ENCODE peak calls at places on chromosomes 3 and 15, in ten cellular contexts. G is uterus, E is body of pancreas, B is stomach, H is GM12878, R is heart left ventricle, D is tibial nerve, K is esophagus squamous epithelium, M is IMR-90, Y is A549. F is an unnamed sample.

GRCh38 chr3:44065311-44065710 is 176.4 kb upstream of the TOPAZ1 start:
- DNase-seq in B (peak), Y (no peak), G (no peak), M (no peak), D (no peak), R (peak), K (no peak), E (peak), H (no peak), F (no peak)

GRCh38 chr15:72220678-72221077 is 10.3 kb downstream of the PKM start:
- DNase-seq in H (no peak), G (no peak), E (no peak), D (no peak), R (no peak), Y (no peak), K (no peak), B (no peak), M (no peak), F (no peak)

GRCh38 chr3:143134446-143134845 is 14.9 kb downstream of the CHST2 start:
- DNase-seq in G (no peak), K (no peak), Y (no peak), R (no peak), M (no peak), E (no peak), H (no peak), B (no peak), D (no peak), F (no peak)

GRCh38 chr15:65004993-65005392 is 15.3 kb upstream of the SPG21 start:
- DNase-seq in B (no peak), R (no peak), K (no peak), M (no peak), Y (no peak), D (no peak), E (no peak), H (no peak), G (no peak), F (no peak)

GRCh38 chr3:115814778-115815380 is 191.6 kb downstream of the GAP43 start:
- DNase-seq in H (no peak), K (no peak), Y (peak), E (peak), M (peak), B (peak), R (peak), D (peak), G (peak), F (peak)

GRCh38 chr3:152695810-152696209 is 139.1 kb upstream of the P2RY1 start:
- DNase-seq in G (no peak), M (no peak), R (no peak), D (no peak), H (no peak), K (no peak), Y (no peak), B (no peak), E (no peak), F (no peak)

GRCh38 chr3:171753665-171754408 is 56.4 kb downstream of the PLD1 start:
- DNase-seq in H (no peak), E (no peak), Y (no peak), D (no peak), G (no peak), R (no peak), K (no peak), M (peak), B (no peak), F (no peak)

GRCh38 chr15:40103864-40104271 is 4.8 kb downstream of the BMF start:
- DNase-seq in G (no peak), D (no peak), R (no peak), H (no peak), M (no peak), E (no peak), K (no peak), Y (no peak), B (no peak), F (no peak)

GRCh38 chr3:113523241-113523640 is 8.3 kb upstream of the SPICE1 start:
- DNase-seq in D (no peak), K (no peak), Y (no peak), H (no peak), B (no peak), E (no peak), M (no peak), R (no peak), G (no peak), F (no peak)

GRCh38 chr3:125115640-125116039 is 59.8 kb upstream of the HEG1 start:
- DNase-seq in G (no peak), D (no peak), E (no peak), H (no peak), K (no peak), M (peak), R (peak), B (no peak), Y (no peak), F (no peak)

GRCh38 chr3:196274585-196274984 is 12.9 kb downstream of the PCYT1A start:
- DNase-seq in E (no peak), R (no peak), B (no peak), K (no peak), G (no peak), M (peak), D (no peak), Y (no peak), H (peak), F (peak)
- TF ChIP-seq POLR2A in E (no peak), R (no peak), B (no peak), K (no peak), G (no peak), M (no peak), D (no peak), Y (no peak), H (peak), F (peak)

DNA sequence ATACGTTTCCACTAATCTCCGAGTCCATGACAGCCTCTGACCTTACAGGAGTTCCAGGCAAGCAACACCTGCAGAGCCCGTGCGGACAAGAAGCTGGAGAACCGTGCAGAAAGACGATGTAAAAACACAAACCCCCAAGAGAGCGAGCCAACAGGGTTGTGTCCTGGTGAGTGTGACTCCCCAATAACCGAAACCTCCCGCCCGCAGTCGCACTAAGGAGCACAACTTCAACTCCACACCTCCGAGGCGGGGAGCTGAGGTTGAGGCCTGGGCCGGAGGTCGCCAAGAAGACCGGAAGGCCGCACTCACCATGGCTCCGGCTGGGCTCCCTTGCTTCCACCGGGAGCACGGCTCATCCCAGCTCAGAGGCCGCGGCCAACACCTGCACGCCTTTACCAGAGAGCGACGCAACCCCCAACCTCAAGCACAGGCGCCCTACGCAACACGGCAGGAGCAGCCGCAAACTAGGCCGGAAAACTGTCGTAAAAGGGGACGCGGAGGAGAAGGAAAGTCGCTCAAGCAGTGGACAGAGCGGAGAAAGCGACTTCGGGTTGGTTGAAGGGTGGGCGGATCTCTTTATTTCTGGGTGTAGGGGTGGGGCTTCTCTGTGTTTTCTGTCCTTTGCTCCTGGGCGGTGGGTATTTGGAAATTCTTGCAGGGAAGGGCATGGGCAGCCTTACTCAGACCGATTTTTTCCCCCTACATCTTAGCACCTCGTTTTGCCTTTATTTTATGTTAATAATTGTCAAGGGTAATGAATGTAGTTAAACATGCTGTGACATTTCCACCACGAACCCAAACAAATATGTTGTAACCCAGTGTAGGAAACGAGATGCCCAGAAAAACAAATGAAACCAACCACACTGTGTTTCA is at the start of gene DNAJC19:
- DNase-seq in K (peak), E (peak), H (peak), D (peak), G (peak), M (peak), Y (peak), B (peak), R (peak), F (peak)
- TF ChIP-seq POLR2A in K (no peak), E (peak), H (peak), D (peak), G (peak), M (no peak), Y (peak), B (peak), R (no peak), F (peak)

DNA sequence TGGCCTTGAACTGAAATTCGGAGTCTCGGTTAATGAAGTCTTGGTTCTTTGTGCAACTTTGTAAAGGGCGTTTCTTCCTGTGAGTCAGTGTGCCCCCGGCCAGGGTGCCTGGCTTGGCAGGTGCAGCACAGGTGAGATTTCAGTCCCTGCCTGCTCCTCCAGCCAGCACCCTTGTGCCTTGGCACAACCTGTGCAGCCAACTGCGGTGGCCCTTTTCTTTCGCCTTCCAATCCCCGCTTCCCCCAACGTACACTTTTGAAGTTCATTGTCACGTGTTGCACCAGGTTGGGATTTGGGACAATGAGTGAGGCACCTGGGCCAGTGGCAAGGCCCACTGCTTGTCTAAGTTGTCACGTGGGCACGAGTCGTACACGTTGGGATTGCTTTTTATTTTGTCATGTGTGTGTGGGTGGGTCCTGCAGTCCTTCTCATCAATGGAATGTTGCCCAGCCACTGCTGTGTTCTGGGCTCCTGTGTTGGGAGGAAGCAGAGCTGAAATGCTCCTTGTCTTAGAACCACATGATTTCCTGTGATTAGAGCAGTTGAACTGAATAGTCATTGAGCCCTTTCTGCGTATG is 242.9 kb upstream of the BHLHE40 start:
- DNase-seq in H (no peak), D (no peak), B (peak), R (peak), K (no peak), M (peak), G (no peak), Y (no peak), E (peak), F (no peak)
- TF ChIP-seq POLR2A in H (no peak), D (no peak), B (no peak), R (no peak), K (no peak), M (no peak), G (no peak), Y (no peak), E (peak), F (no peak)

GRCh38 chr3:66500575-66501482 is at the start of gene LRIG1:
- DNase-seq in H (peak), M (peak), B (peak), Y (peak), K (peak), D (peak), R (peak), G (peak), E (peak), F (peak)
- TF ChIP-seq POLR2A in H (peak), M (peak), B (no peak), Y (peak), K (no peak), D (peak), R (peak), G (peak), E (peak), F (peak)

GRCh38 chr3:70064194-70064787 is 64.8 kb downstream of the SAMMSON start:
- DNase-seq in D (no peak), H (peak), Y (peak), E (peak), B (no peak), K (no peak), M (peak), G (peak), R (peak), F (peak)

GRCh38 chr3:70069557-70069956 is 70.0 kb downstream of the SAMMSON start:
- DNase-seq in G (no peak), R (no peak), E (no peak), K (no peak), D (no peak), B (no peak), H (no peak), Y (no peak), M (no peak), F (no peak)

GRCh38 chr3:70061111-70061510 is 61.6 kb downstream of the SAMMSON start:
- DNase-seq in K (no peak), G (no peak), B (no peak), H (no peak), Y (no peak), R (no peak), M (no peak), D (no peak), E (no peak), F (no peak)

GRCh38 chr3:70067860-70068479 is 68.4 kb downstream of the SAMMSON start:
- DNase-seq in M (peak), Y (no peak), R (no peak), D (no peak), K (no peak), H (no peak), G (no peak), E (no peak), B (no peak), F (no peak)

DNA sequence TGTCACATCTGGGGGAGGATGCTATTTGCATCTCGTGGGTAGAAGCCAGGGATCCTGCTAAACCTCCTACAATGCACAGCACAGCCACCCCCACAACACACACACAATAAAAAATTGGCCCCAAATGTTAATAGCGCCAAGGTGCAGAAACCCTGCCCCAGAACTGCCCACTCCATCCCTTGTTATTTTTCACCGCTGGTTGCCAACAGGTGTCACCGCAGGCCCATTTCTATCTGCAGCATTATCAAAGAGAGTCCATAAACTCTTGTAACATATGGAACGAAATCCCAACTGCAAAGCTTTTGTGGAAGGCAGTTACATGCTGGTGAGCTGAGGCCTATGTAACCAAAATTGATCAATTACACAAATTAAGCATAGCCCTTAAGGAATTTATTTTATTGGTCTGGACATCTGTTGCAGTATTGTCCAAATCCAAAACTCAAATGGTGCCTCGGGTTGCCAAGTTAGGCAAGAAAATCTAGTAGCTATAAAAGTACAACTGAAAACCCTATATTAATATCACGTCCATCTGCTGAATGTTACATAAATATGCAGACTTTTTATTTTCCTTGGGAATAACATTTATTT is 66.2 kb downstream of the SAMMSON start:
- DNase-seq in E (no peak), G (no peak), M (no peak), B (peak), K (no peak), D (no peak), H (no peak), R (no peak), Y (peak), F (no peak)
- TF ChIP-seq POLR2A in E (no peak), G (no peak), M (no peak), B (no peak), K (no peak), D (no peak), H (no peak), R (no peak), Y (no peak), F (no peak)

DNA sequence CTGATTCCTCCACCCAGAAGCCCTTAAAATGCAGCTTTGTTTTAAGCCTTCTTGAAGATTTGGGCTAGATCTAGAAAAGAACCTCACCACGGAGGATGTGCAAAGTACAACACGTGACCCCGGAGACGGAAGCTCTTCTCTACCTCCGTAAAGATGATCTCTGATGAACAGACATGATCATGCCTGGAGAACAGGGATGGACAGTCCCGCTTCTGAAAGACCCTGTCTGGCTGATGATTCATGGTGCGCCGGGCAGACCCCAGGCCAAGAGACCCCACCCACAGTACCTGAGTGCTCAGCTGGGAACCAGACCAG is 60.7 kb upstream of the TFRC start:
- DNase-seq in D (no peak), H (no peak), E (no peak), R (no peak), M (no peak), B (no peak), K (no peak), Y (no peak), G (no peak), F (peak)
- TF ChIP-seq POLR2A in D (no peak), H (no peak), E (no peak), R (no peak), M (no peak), B (no peak), K (no peak), Y (no peak), G (no peak), F (no peak)

GRCh38 chr15:78065973-78066946 is 11.3 kb downstream of the TBC1D2B start:
- DNase-seq in B (no peak), M (no peak), Y (no peak), E (no peak), R (no peak), H (peak), G (no peak), D (no peak), K (no peak), F (no peak)

GRCh38 chr15:78064544-78064943 is 13.0 kb downstream of the TBC1D2B start:
- DNase-seq in M (peak), H (no peak), R (no peak), G (no peak), Y (no peak), B (no peak), D (no peak), E (no peak), K (no peak), F (no peak)

GRCh38 chr15:78067328-78068241 is 9.9 kb downstream of the TBC1D2B start:
- DNase-seq in G (no peak), D (no peak), Y (no peak), R (no peak), K (no peak), H (no peak), B (peak), M (no peak), E (peak), F (peak)

GRCh38 chr15:78063966-78064365 is 13.5 kb downstream of the TBC1D2B start:
- DNase-seq in H (no peak), R (no peak), G (no peak), D (no peak), K (no peak), B (no peak), M (peak), Y (no peak), E (no peak), F (no peak)

DNA sequence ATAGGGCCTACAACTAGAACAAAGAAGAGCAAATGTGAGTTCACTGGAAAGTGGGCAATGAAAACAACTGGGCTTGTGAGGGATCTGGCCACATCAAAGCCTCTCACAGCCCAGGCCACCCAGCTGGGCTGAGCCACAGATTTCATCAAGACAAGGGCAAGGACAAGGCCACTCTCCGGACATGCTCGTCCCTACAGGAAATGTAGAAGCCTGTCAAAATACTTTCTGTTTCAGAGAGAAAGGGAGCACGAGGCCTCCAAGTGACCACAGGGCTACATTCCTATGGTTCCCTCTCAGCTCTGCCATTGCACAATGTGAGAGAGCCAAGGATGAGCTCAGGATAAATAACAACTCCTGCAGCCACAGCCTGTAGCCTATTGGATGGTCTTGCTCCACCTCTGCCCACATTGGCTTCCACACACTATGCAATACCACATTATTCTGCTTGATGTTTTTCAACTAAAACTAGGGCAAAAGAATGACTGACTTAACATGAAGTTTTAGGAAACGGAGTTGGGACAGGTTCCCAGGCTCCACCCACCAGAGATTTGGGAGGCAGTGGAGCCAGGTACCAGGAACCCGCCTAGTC is 12.1 kb downstream of the TBC1D2B start:
- DNase-seq in B (peak), M (peak), G (peak), K (no peak), D (peak), E (peak), R (peak), Y (no peak), H (no peak), F (no peak)
- TF ChIP-seq POLR2A in B (no peak), M (peak), G (peak), K (no peak), D (no peak), E (peak), R (no peak), Y (no peak), H (no peak), F (no peak)

GRCh38 chr3:42159706-42160472 is 68.7 kb downstream of the TRAK1 start:
- DNase-seq in E (peak), M (no peak), K (no peak), D (no peak), B (peak), H (no peak), Y (peak), G (no peak), R (peak), F (no peak)
- TF ChIP-seq POLR2A in E (peak), M (no peak), K (no peak), D (no peak), B (no peak), H (no peak), Y (peak), G (no peak), R (no peak), F (no peak)

GRCh38 chr3:179148446-179149238 is 485 bp downstream of the PIK3CA start:
- DNase-seq in E (peak), D (peak), M (peak), H (no peak), B (peak), G (peak), Y (peak), K (no peak), R (peak), F (peak)
- TF ChIP-seq POLR2A in E (peak), D (no peak), M (no peak), H (peak), B (no peak), G (peak), Y (no peak), K (no peak), R (no peak), F (peak)